ENCODE peak calls at places on chromosomes 13 and 19, in four cellular contexts. N is brain microvascular endothelial cell, R is thoracic aorta, O is ascending aorta. F is an unnamed sample.

GRCh38 chr19:21308778-21309177 is 20.4 kb downstream of the ZNF708 start:
- DNase-seq in N (no peak), R (no peak), O (no peak), F (no peak)

GRCh38 chr19:51127032-51127431 is 2.3 kb downstream of the SIGLEC9 start:
- DNase-seq in N (no peak), R (no peak), O (no peak), F (no peak)

GRCh38 chr13:83780201-83780600 is 102.1 kb downstream of the SLITRK1 start:
- DNase-seq in N (peak; percentile 47), R (no peak), O (no peak), F (peak; percentile 30)

GRCh38 chr13:51221674-51222509 is at the start of gene FAM124A:
- DNase-seq in N (no peak), R (no peak), O (no peak), F (peak; percentile 46)

GRCh38 chr19:49690656-49691242 is at the start of gene CPT1C:
- DNase-seq in N (peak; percentile 70), R (no peak), O (no peak), F (no peak)

GRCh38 chr19:35224681-35225604 is 3.6 kb downstream of the FAM187B start:
- DNase-seq in N (no peak), R (no peak), O (no peak), F (no peak)

GRCh38 chr19:35353635-35354034 is 4.6 kb upstream of the FFAR3 start:
- DNase-seq in N (no peak), R (no peak), O (no peak), F (no peak)

GRCh38 chr13:33249066-33249465 is 36.5 kb downstream of the STARD13 start:
- DNase-seq in N (peak; percentile 76), R (no peak), O (no peak), F (no peak)

GRCh38 chr13:109644956-109645355 is 141.4 kb downstream of the IRS2 start:
- DNase-seq in N (no peak), R (no peak), O (no peak), F (no peak)

GRCh38 chr13:98577823-98578285 is 947 bp upstream of the STK24 start:
- DNase-seq in N (no peak), R (no peak), O (no peak), F (no peak)

GRCh38 chr13:110853235-110853721 is 61.6 kb downstream of the ANKRD10 start:
- DNase-seq in N (peak; percentile 81), R (no peak), O (no peak), F (no peak)

DNA sequence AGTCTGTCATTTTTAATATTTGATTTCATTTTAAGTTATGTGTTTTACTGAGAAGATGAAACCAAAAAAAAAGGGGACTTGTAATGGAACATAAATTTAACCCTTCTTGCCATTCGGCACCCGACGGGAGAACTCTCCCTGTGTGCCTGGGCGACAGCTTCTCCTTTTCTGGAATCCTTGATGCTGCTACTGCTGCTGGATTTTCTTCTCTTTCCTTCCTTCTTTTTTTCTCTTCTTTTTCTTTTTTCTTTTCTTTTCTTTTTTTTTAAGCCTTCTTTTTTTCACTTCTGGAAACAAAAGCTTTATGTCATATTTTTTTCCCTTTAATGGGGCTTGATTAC is 11.1 kb upstream of the ZNF536 start:
- DNase-seq in N (no peak), R (no peak), O (no peak), F (no peak)
- H3K27me3 ChIP-seq in N (no peaks in the 10 kb centered on the region), R (no peaks in the 10 kb centered on the region), O (no peaks in the 10 kb centered on the region), F (no peaks in the 10 kb centered on the region)

GRCh38 chr19:14556662-14557188 is 15.1 kb downstream of the NDUFB7 start:
- DNase-seq in N (peak; percentile 70), R (no peak), O (no peak), F (peak; percentile 73)
- H3K4me3 ChIP-seq in N (peak overlapping the region; percentile 24), R (peak overlapping the region; percentile 50), O (no peak overlapping the region), F (no peak overlapping the region)

GRCh38 chr19:29521291-29522075 is 4.3 kb upstream of the VSTM2B start:
- DNase-seq in N (no peak), R (no peak), O (no peak), F (no peak)
- H3K27me3 ChIP-seq in N (peaks cover 28% of the 10 kb centered on the region), R (no peaks in the 10 kb centered on the region), O (peaks cover 16% of the 10 kb centered on the region), F (peaks cover 28% of the 10 kb centered on the region)

GRCh38 chr19:38736413-38737280 is 7.6 kb downstream of the CAPN12 start:
- DNase-seq in N (no peak), R (no peak), O (no peak), F (no peak)
- H3K4me3 ChIP-seq in N (no peak overlapping the region), R (peak overlapping the region; percentile 63), O (peak overlapping the region; percentile 42), F (peak overlapping the region; percentile 24)

GRCh38 chr19:38434549-38435051 is 1.1 kb downstream of the RYR1 start:
- DNase-seq in N (no peak), R (no peak), O (no peak), F (no peak)
- H3K27me3 ChIP-seq in N (peaks cover 10% of the 10 kb centered on the region), R (no peaks in the 10 kb centered on the region), O (peaks cover 9% of the 10 kb centered on the region), F (no peaks in the 10 kb centered on the region)

GRCh38 chr19:55467236-55468053 is 2.9 kb upstream of the C19orf85 start:
- DNase-seq in N (no peak), R (no peak), O (no peak), F (peak; percentile 77)
- H3K4me3 ChIP-seq in N (no peak overlapping the region), R (no peak overlapping the region), O (no peak overlapping the region), F (no peak overlapping the region)

GRCh38 chr19:15196683-15197005 is 4.2 kb downstream of the NOTCH3 start:
- DNase-seq in N (no peak), R (no peak), O (no peak), F (no peak)
- H3K27me3 ChIP-seq in N (no peaks in the 10 kb centered on the region), R (no peaks in the 10 kb centered on the region), O (no peaks in the 10 kb centered on the region), F (no peaks in the 10 kb centered on the region)

F was measured in HAP-1.